ENCODE peak calls at places on chromosomes 16 and 17, in ten cellular contexts. M is GM12864; L is IMR-90; R is colonic mucosa; H is GM20000; W is neural crest cell; T is progenitor cell of endocrine pancreas; J is CD4-positive, alpha-beta T cell; O is mucosa of descending colon; X is breast epithelium. P is an unnamed sample.

GRCh38 chr16:23423496-23424049 is 29.4 kb downstream of the COG7 start:
- DNase-seq in T (no peak), H (no peak), L (peak), X (peak), O (peak), M (no peak), R (peak), W (no peak), J (no peak), P (no peak)

GRCh38 chr17:3846739-3847670 is 959 bp upstream of the NCBP3 start:
- DNase-seq in H (no peak), L (no peak), M (no peak), R (no peak), J (no peak), W (no peak), X (no peak), T (no peak), O (peak), P (no peak)

GRCh38 chr16:5350118-5350517 is 252.5 kb upstream of the EEF2KMT start:
- DNase-seq in H (no peak), R (no peak), T (no peak), X (no peak), W (no peak), O (no peak), M (no peak), J (no peak), L (no peak), P (no peak)

GRCh38 chr16:86994651-86995171 is 322.5 kb downstream of the C16orf95 start:
- DNase-seq in H (no peak), R (no peak), W (no peak), T (no peak), O (no peak), X (no peak), J (no peak), L (peak), M (no peak), P (no peak)

GRCh38 chr16:10150906-10151305 is 31.3 kb downstream of the GRIN2A start:
- DNase-seq in O (no peak), H (no peak), L (no peak), R (no peak), W (no peak), M (no peak), J (no peak), T (no peak), X (no peak), P (no peak)

GRCh38 chr17:75724016-75725003 is 3.1 kb downstream of the ITGB4 start:
- DNase-seq in L (no peak), J (no peak), H (no peak), R (peak), T (no peak), X (no peak), M (no peak), O (no peak), W (no peak), P (no peak)

GRCh38 chr17:51580869-51581268 is 320.5 kb downstream of the UTP18 start:
- DNase-seq in J (no peak), H (no peak), O (no peak), X (no peak), W (no peak), L (no peak), T (no peak), R (no peak), M (no peak), P (no peak)

GRCh38 chr17:2751482-2751881 is 2.0 kb upstream of the CCDC92B start:
- DNase-seq in T (no peak), X (no peak), M (no peak), R (no peak), J (no peak), W (no peak), H (no peak), O (no peak), L (no peak), P (no peak)

GRCh38 chr16:64225036-64225435 is 896.8 kb downstream of the CDH11 start:
- DNase-seq in J (no peak), W (no peak), H (no peak), R (no peak), X (no peak), M (no peak), L (no peak), T (no peak), O (no peak), P (no peak)

GRCh38 chr17:57182621-57183020 is 73.7 kb upstream of the MSI2 start:
- DNase-seq in M (no peak), T (no peak), O (no peak), L (no peak), H (no peak), J (no peak), X (no peak), W (no peak), R (no peak), P (no peak)

GRCh38 chr16:3964686-3965290 is 84.3 kb upstream of the CREBBP start:
- DNase-seq in T (no peak), H (no peak), M (no peak), X (no peak), R (no peak), J (no peak), W (no peak), L (no peak), O (no peak), P (no peak)

GRCh38 chr17:3870871-3871306 is 22.0 kb downstream of the CAMKK1 start:
- DNase-seq in R (peak), O (peak), H (peak), J (no peak), M (no peak), X (no peak), L (no peak), T (no peak), W (no peak), P (peak)

GRCh38 chr16:69367980-69368379 is 16.4 kb upstream of the TMED6 start:
- DNase-seq in T (no peak), R (no peak), L (peak), O (no peak), J (no peak), H (no peak), X (no peak), M (no peak), W (no peak), P (no peak)

GRCh38 chr16:84843149-84844048 is 23.6 kb downstream of the CRISPLD2 start:
- DNase-seq in T (no peak), L (no peak), R (no peak), H (no peak), O (no peak), X (no peak), W (no peak), J (no peak), M (no peak), P (no peak)

GRCh38 chr16:82580293-82580900 is 46.4 kb upstream of the CDH13 start:
- DNase-seq in O (no peak), J (no peak), M (no peak), L (no peak), R (peak), T (no peak), X (no peak), W (no peak), H (no peak), P (no peak)

GRCh38 chr17:30074726-30075125 is 41.9 kb upstream of the NSRP1 start:
- DNase-seq in M (no peak), T (no peak), W (no peak), J (no peak), X (no peak), H (no peak), O (no peak), R (no peak), L (peak), P (no peak)

GRCh38 chr16:79932564-79932963 is 332.0 kb upstream of the MAF start:
- DNase-seq in M (no peak), T (no peak), L (no peak), J (no peak), W (no peak), O (no peak), H (no peak), X (no peak), R (no peak), P (no peak)

GRCh38 chr17:19262650-19263620 is 25.8 kb downstream of the EPN2 start:
- DNase-seq in H (no peak), O (no peak), J (no peak), X (no peak), T (no peak), L (peak), W (no peak), M (no peak), R (no peak), P (no peak)

GRCh38 chr16:82081271-82081670 is 46.2 kb downstream of the HSD17B2 start:
- DNase-seq in M (no peak), W (no peak), J (no peak), L (no peak), X (no peak), H (no peak), T (no peak), O (no peak), R (no peak), P (no peak)

GRCh38 chr17:48629411-48629759 is 3.2 kb upstream of the HOXB9 start:
- DNase-seq in H (no peak), J (no peak), O (peak), X (no peak), L (no peak), R (peak), W (no peak), T (no peak), M (no peak), P (no peak)

GRCh38 chr16:2239231-2239675 is 3.0 kb downstream of the DNASE1L2 start:
- DNase-seq in J (no peak), H (no peak), R (no peak), L (no peak), O (no peak), X (no peak), W (no peak), T (no peak), M (no peak), P (no peak)

GRCh38 chr16:2237076-2237551 is 870 bp downstream of the DNASE1L2 start:
- DNase-seq in J (no peak), T (no peak), O (no peak), L (no peak), R (no peak), H (no peak), M (no peak), X (no peak), W (no peak), P (no peak)

GRCh38 chr16:2238396-2239230 is 2.4 kb downstream of the DNASE1L2 start:
- DNase-seq in W (no peak), O (no peak), J (no peak), L (no peak), H (no peak), T (no peak), M (no peak), R (no peak), X (no peak), P (no peak)

GRCh38 chr16:2236362-2237075 is at the start of gene DNASE1L2:
- DNase-seq in T (no peak), R (peak), M (no peak), X (no peak), W (peak), O (no peak), H (no peak), L (no peak), J (no peak), P (no peak)

GRCh38 chr16:2237552-2238395 is 1.5 kb downstream of the DNASE1L2 start:
- DNase-seq in H (no peak), M (no peak), R (no peak), X (no peak), L (no peak), W (no peak), T (no peak), J (no peak), O (no peak), P (no peak)
- TF ChIP-seq CTCF in H (no peak), M (no peak), R (no peak), X (no peak), L (no peak), W (no peak), T (no peak), J (no peak), O (no peak), P (no peak)

DNA sequence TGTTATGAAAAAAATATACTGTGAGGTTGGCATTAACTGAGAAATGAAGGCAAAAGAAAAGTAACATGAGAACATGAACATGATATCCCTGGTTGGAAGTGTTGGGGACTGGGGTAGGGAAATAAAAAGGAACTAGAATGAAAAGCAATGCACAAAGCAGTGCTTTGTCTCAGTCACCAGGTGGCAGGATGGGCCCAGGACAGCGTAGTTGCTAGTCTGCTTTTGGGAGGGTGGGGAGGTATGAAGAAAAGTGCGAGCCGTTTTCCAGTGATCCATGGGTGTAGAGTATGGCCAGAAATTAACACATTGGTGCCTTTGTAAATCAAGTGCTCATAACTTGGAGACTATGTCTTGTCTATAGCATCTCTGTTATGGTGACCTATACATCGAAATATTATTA is 662.5 kb upstream of the SALL1 start:
- DNase-seq in X (no peak), H (no peak), T (no peak), J (no peak), W (no peak), M (no peak), L (no peak), O (no peak), R (no peak), P (no peak)
- TF ChIP-seq CTCF in X (no peak), H (no peak), T (peak), J (no peak), W (peak), M (no peak), L (peak), O (no peak), R (no peak), P (no peak)

GRCh38 chr16:14500791-14501190 is 129.3 kb downstream of the PARN start:
- DNase-seq in O (no peak), M (no peak), J (no peak), T (no peak), H (no peak), X (no peak), W (no peak), L (peak), R (no peak), P (no peak)

GRCh38 chr16:14502256-14502875 is 127.7 kb downstream of the PARN start:
- DNase-seq in X (no peak), M (no peak), L (no peak), T (no peak), O (no peak), H (no peak), R (no peak), W (no peak), J (no peak), P (no peak)

GRCh38 chr16:14501331-14502255 is 128.5 kb downstream of the PARN start:
- DNase-seq in L (peak), J (no peak), X (peak), H (no peak), W (no peak), M (no peak), T (no peak), R (peak), O (peak), P (no peak)

GRCh38 chr16:14505846-14506245 is 124.2 kb downstream of the PARN start:
- DNase-seq in R (no peak), M (no peak), O (no peak), X (no peak), L (peak), T (no peak), J (no peak), H (no peak), W (no peak), P (no peak)

DNA sequence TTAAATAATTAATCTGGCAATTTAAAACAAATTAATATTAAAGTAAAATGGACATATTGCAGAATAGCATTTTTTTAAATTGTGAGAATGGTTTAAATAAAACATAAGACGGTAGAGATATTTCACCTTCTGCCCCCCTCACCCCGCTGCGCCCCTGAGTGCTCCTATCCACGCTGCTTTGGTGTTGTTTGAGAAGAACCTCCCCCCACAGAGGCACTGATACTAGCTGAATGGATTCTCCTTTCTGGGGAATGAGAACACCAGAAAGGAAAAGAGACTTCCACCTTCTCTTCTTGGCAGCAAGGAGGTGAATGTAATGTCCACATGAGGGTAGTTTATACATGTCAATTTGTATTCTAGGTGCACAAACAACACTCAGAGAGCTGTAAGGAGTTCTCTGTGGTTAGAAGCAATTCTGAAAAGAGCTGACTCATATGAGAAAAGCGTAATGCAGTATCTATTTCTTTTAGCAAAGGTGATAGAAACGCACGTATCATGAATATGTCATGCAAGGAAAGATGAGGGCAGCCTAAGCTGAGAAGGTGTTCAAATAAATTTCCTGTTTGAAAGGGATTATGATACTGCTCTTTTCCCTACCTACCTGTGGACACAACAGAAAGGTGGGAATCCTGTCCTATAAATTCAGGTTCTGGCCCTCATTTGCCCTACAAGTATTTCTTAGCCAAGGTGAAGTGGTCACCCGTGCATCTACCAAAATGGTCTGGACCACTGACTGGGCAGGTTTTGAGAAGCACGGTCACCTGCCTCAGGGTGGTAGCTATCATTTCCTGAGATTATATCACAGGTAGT is 126.9 kb downstream of the PARN start:
- DNase-seq in O (no peak), M (peak), R (no peak), W (no peak), X (no peak), J (no peak), L (peak), H (peak), T (no peak), P (no peak)
- TF ChIP-seq CTCF in O (no peak), M (no peak), R (no peak), W (no peak), X (no peak), J (no peak), L (no peak), H (no peak), T (no peak), P (no peak)

DNA sequence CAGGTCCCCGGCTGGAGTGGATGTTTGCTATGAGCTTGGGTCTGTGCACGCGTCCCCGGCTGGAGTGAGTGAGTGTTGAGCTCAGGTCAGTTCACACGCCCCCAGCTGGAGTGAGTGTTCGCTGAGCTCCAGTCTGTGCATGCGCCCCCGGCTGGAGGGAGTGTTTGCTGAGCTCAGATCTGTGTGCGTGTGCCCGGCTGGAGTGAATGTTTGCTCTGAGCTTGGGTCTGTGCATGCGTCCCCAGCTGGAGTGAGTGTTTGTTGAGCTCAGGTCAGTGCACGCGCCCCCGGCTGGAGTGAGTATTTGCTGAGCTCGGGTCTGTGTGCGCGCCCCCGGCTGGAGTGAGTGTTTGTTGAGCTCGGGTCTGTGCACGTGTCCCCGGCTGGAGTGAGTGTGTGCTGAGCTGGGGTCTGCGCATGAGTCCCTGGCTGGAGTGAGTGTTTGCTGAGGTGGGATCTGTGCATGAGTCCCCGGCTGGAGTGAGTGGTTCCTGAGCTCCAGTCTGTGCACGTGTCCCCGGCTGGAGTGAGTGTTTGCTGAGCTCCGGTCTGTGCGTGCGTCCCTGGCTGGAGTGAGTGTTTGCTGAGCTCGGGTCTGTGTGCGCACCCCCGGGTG is 284.2 kb downstream of the SNX29 start:
- DNase-seq in L (peak), J (no peak), O (no peak), M (no peak), H (no peak), T (no peak), X (no peak), W (no peak), R (no peak), P (no peak)
- TF ChIP-seq CTCF in L (peak), J (no peak), O (no peak), M (no peak), H (no peak), T (no peak), X (no peak), W (no peak), R (no peak), P (no peak)

GRCh38 chr17:17500999-17501605 is 4.9 kb upstream of the RASD1 start:
- DNase-seq in M (no peak), J (no peak), L (no peak), H (no peak), X (no peak), R (peak), W (no peak), O (no peak), T (no peak), P (no peak)
- TF ChIP-seq CTCF in M (no peak), J (no peak), L (no peak), H (no peak), X (no peak), R (no peak), W (peak), O (no peak), T (peak), P (no peak)

DNA sequence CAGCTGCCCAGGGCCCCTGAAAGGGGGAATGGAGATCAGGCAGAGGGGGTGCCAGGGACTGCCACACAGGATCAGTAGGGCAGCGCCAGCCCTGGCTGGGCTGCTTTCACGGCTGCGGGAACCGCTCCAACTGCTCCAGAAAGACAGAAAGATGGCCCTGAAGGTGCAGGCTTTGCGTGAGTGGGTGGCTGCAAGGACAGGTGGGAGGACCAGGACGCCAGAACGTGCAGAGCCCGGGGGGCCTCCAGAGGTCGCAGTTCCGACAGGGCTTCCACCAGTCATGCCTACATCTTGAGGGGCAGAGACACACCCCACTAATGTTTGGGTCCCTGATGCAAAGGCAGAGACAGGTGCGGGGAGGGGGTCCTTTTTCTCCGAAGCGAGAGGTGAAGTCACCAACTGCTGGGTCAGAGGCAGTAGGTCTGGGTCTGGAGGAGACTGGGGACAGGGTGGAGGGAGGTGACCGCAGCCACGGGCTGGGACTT is 790 bp upstream of the ATP6V0C start:
- DNase-seq in T (no peak), W (no peak), H (peak), J (peak), L (no peak), X (no peak), R (no peak), M (no peak), O (peak), P (peak)
- TF ChIP-seq CTCF in T (peak), W (peak), H (no peak), J (no peak), L (no peak), X (no peak), R (no peak), M (peak), O (no peak), P (no peak)

GRCh38 chr17:13599808-13600398 is 1.8 kb downstream of the HS3ST3A1 start:
- DNase-seq in W (no peak), H (no peak), O (no peak), J (no peak), T (no peak), X (no peak), R (no peak), L (peak), M (no peak), P (no peak)
- TF ChIP-seq CTCF in W (no peak), H (no peak), O (no peak), J (no peak), T (no peak), X (no peak), R (no peak), L (no peak), M (no peak), P (no peak)

DNA sequence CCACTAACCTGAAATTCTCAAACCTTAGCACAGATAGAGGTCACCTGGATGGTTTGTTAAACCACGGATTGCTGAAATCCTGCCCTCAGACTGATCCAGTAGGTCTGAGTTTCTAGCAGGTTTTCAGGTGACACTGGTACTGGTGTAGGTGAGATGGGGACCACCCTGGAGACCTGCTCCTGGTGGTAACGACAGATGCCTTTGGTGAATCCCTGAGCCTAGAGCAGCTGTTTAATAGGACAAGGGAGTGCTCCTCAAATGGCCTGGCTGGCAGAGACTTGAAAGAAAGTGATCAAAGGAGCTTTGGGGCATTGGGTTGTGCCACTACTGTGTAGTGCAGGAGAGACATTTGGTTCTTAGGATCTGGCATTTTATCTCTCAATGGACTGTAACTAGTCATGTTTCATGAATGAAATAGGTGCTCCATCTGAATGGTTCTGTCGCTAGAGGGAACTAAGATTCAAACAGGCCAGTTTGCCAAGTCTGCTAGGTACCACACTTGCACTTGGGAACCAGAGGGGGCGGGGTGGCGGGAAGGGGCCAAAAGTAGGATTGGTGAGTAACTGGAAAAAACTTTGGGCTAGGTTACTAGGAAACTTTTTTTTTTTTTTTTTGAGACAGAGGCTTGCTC is 2.9 kb upstream of the IFI35 start:
- DNase-seq in M (no peak), J (no peak), L (peak), R (no peak), T (no peak), O (no peak), X (no peak), W (no peak), H (no peak), P (no peak)
- TF ChIP-seq CTCF in M (no peak), J (no peak), L (no peak), R (no peak), T (no peak), O (no peak), X (no peak), W (no peak), H (no peak), P (no peak)

P was measured in natural killer cell.